ENCODE peak calls at places on chromosome 14, in four cellular contexts. One of them, this sample, is unnamed.

GRCh38 chr14:104345316-104346111 is 207.1 kb downstream of the KIF26A start:
- DNase-seq in upper lobe of right lung: no peak
- DNase-seq in pancreas: no peak
- DNase-seq in cardiac fibroblast: no peak
- DNase-seq in this sample: no peak

GRCh38 chr14:97900187-97900586 is 1103.0 kb downstream of the VRK1 start:
- DNase-seq in upper lobe of right lung: no peak
- DNase-seq in cardiac fibroblast: no peak
- DNase-seq in pancreas: no peak
- DNase-seq in this sample: no peak

GRCh38 chr14:51924600-51924999 is 64.2 kb downstream of the GNG2 start:
- DNase-seq in upper lobe of right lung: no peak
- DNase-seq in pancreas: no peak
- DNase-seq in cardiac fibroblast: no peak
- DNase-seq in this sample: no peak

GRCh38 chr14:33642641-33643342 is 308.1 kb downstream of the EGLN3 start:
- DNase-seq in pancreas: no peak
- DNase-seq in upper lobe of right lung: no peak
- DNase-seq in cardiac fibroblast: no peak
- DNase-seq in this sample: no peak

GRCh38 chr14:54486685-54487084 is 2.1 kb downstream of the GMFB start:
- DNase-seq in upper lobe of right lung: no peak
- DNase-seq in cardiac fibroblast: no peak
- DNase-seq in pancreas: no peak
- DNase-seq in this sample: no peak

GRCh38 chr14:99875421-99875820 is 82.2 kb downstream of the EML1 start:
- DNase-seq in upper lobe of right lung: no peak
- DNase-seq in cardiac fibroblast: no peak
- DNase-seq in pancreas: no peak
- DNase-seq in this sample: no peak

GRCh38 chr14:35390577-35391387 is 13.8 kb downstream of the NFKBIA start:
- DNase-seq in upper lobe of right lung: no peak
- DNase-seq in pancreas: no peak
- DNase-seq in cardiac fibroblast: peak
- DNase-seq in this sample: no peak

GRCh38 chr14:101028971-101029667 is 125.6 kb upstream of the RTL1 start:
- DNase-seq in pancreas: no peak
- DNase-seq in upper lobe of right lung: peak
- DNase-seq in cardiac fibroblast: no peak
- DNase-seq in this sample: no peak

GRCh38 chr14:54465654-54466053 is 23.1 kb downstream of the GMFB start:
- DNase-seq in cardiac fibroblast: no peak
- DNase-seq in upper lobe of right lung: no peak
- DNase-seq in pancreas: no peak
- DNase-seq in this sample: no peak

GRCh38 chr14:81441626-81442134 is 41.6 kb upstream of the STON2 start:
- DNase-seq in upper lobe of right lung: no peak
- DNase-seq in cardiac fibroblast: no peak
- DNase-seq in pancreas: no peak
- DNase-seq in this sample: no peak

GRCh38 chr14:79275367-79275655 is 936.0 kb downstream of the DIO2 start:
- DNase-seq in upper lobe of right lung: no peak
- DNase-seq in pancreas: no peak
- DNase-seq in cardiac fibroblast: no peak
- DNase-seq in this sample: no peak

GRCh38 chr14:58243790-58244555 is 670 bp upstream of the PSMA3 start:
- DNase-seq in cardiac fibroblast: peak
- DNase-seq in upper lobe of right lung: no peak
- DNase-seq in pancreas: no peak
- DNase-seq in this sample: no peak

GRCh38 chr14:80959448-80960006 is 4.1 kb downstream of the TSHR start:
- DNase-seq in pancreas: no peak
- DNase-seq in cardiac fibroblast: no peak
- DNase-seq in upper lobe of right lung: no peak
- DNase-seq in this sample: no peak

GRCh38 chr14:64937821-64938193 is 4.7 kb downstream of the GPX2 start:
- DNase-seq in cardiac fibroblast: peak
- DNase-seq in pancreas: no peak
- DNase-seq in upper lobe of right lung: no peak
- DNase-seq in this sample: no peak

GRCh38 chr14:102588821-102589220 is 3.6 kb upstream of the RCOR1 start:
- DNase-seq in cardiac fibroblast: no peak
- DNase-seq in upper lobe of right lung: no peak
- DNase-seq in pancreas: no peak
- DNase-seq in this sample: no peak

GRCh38 chr14:56150645-56151345 is 32.6 kb downstream of the PELI2 start:
- DNase-seq in upper lobe of right lung: no peak
- DNase-seq in cardiac fibroblast: no peak
- DNase-seq in pancreas: no peak
- DNase-seq in this sample: no peak

GRCh38 chr14:65156568-65157366 is 54.5 kb upstream of the MAX start:
- DNase-seq in upper lobe of right lung: peak
- DNase-seq in cardiac fibroblast: peak
- DNase-seq in pancreas: no peak
- DNase-seq in this sample: no peak

GRCh38 chr14:79781882-79782281 is 429.4 kb downstream of the DIO2 start:
- DNase-seq in upper lobe of right lung: no peak
- DNase-seq in cardiac fibroblast: peak
- DNase-seq in pancreas: no peak
- DNase-seq in this sample: no peak

GRCh38 chr14:77985235-77985634 is 184.9 kb upstream of the NRXN3 start:
- DNase-seq in cardiac fibroblast: peak
- DNase-seq in upper lobe of right lung: no peak
- DNase-seq in pancreas: no peak
- DNase-seq in this sample: no peak

GRCh38 chr14:47332099-47332498 is 343.3 kb downstream of the MDGA2 start:
- DNase-seq in pancreas: no peak
- DNase-seq in upper lobe of right lung: no peak
- DNase-seq in cardiac fibroblast: no peak
- DNase-seq in this sample: no peak
- TF ChIP-seq CTCF in pancreas: no peak
- TF ChIP-seq CTCF in upper lobe of right lung: no peak
- TF ChIP-seq CTCF in cardiac fibroblast: no peak
- TF ChIP-seq CTCF in this sample: no peak

GRCh38 chr14:21226467-21226866 is 42.8 kb downstream of the HNRNPC start:
- DNase-seq in cardiac fibroblast: no peak
- DNase-seq in pancreas: no peak
- DNase-seq in upper lobe of right lung: no peak
- DNase-seq in this sample: no peak

GRCh38 chr14:21229821-21230220 is 39.4 kb downstream of the HNRNPC start:
- DNase-seq in pancreas: no peak
- DNase-seq in upper lobe of right lung: no peak
- DNase-seq in cardiac fibroblast: no peak
- DNase-seq in this sample: no peak

GRCh38 chr14:21231020-21231652 is 38.1 kb downstream of the HNRNPC start:
- DNase-seq in upper lobe of right lung: no peak
- DNase-seq in pancreas: no peak
- DNase-seq in cardiac fibroblast: no peak
- DNase-seq in this sample: no peak

GRCh38 chr14:21227981-21228380 is 41.3 kb downstream of the HNRNPC start:
- DNase-seq in cardiac fibroblast: no peak
- DNase-seq in pancreas: no peak
- DNase-seq in upper lobe of right lung: no peak
- DNase-seq in this sample: no peak

GRCh38 chr14:21227150-21227549 is 42.1 kb downstream of the HNRNPC start:
- DNase-seq in upper lobe of right lung: no peak
- DNase-seq in cardiac fibroblast: no peak
- DNase-seq in pancreas: no peak
- DNase-seq in this sample: no peak
- TF ChIP-seq CTCF in upper lobe of right lung: no peak
- TF ChIP-seq CTCF in cardiac fibroblast: no peak
- TF ChIP-seq CTCF in pancreas: no peak
- TF ChIP-seq CTCF in this sample: no peak

GRCh38 chr14:90756755-90757345 is 59.4 kb downstream of the TTC7B start:
- DNase-seq in pancreas: no peak
- DNase-seq in cardiac fibroblast: no peak
- DNase-seq in upper lobe of right lung: no peak
- DNase-seq in this sample: no peak
- TF ChIP-seq CTCF in pancreas: no peak
- TF ChIP-seq CTCF in cardiac fibroblast: peak
- TF ChIP-seq CTCF in upper lobe of right lung: no peak
- TF ChIP-seq CTCF in this sample: peak

GRCh38 chr14:89955022-89955414 is 488 bp upstream of the EFCAB11 start:
- DNase-seq in pancreas: no peak
- DNase-seq in cardiac fibroblast: no peak
- DNase-seq in upper lobe of right lung: no peak
- DNase-seq in this sample: no peak

GRCh38 chr14:89953602-89954001 is 928 bp downstream of the EFCAB11 start:
- DNase-seq in upper lobe of right lung: no peak
- DNase-seq in cardiac fibroblast: no peak
- DNase-seq in pancreas: no peak
- DNase-seq in this sample: no peak

GRCh38 chr14:89955418-89956293 is at the start of gene TDP1:
- DNase-seq in upper lobe of right lung: peak
- DNase-seq in pancreas: peak
- DNase-seq in cardiac fibroblast: peak
- DNase-seq in this sample: peak

GRCh38 chr14:89952581-89952980 is 1.9 kb downstream of the EFCAB11 start:
- DNase-seq in pancreas: no peak
- DNase-seq in cardiac fibroblast: no peak
- DNase-seq in upper lobe of right lung: no peak
- DNase-seq in this sample: no peak

GRCh38 chr14:89954045-89955021 is at the start of gene EFCAB11:
- DNase-seq in pancreas: peak
- DNase-seq in upper lobe of right lung: peak
- DNase-seq in cardiac fibroblast: peak
- DNase-seq in this sample: peak
- TF ChIP-seq CTCF in pancreas: no peak
- TF ChIP-seq CTCF in upper lobe of right lung: no peak
- TF ChIP-seq CTCF in cardiac fibroblast: no peak
- TF ChIP-seq CTCF in this sample: no peak

GRCh38 chr14:23344481-23344880 is 8.2 kb downstream of the SLC22A17 start:
- DNase-seq in cardiac fibroblast: no peak
- DNase-seq in pancreas: no peak
- DNase-seq in upper lobe of right lung: no peak
- DNase-seq in this sample: no peak
- TF ChIP-seq CTCF in cardiac fibroblast: no peak
- TF ChIP-seq CTCF in pancreas: no peak
- TF ChIP-seq CTCF in upper lobe of right lung: no peak
- TF ChIP-seq CTCF in this sample: no peak

DNA sequence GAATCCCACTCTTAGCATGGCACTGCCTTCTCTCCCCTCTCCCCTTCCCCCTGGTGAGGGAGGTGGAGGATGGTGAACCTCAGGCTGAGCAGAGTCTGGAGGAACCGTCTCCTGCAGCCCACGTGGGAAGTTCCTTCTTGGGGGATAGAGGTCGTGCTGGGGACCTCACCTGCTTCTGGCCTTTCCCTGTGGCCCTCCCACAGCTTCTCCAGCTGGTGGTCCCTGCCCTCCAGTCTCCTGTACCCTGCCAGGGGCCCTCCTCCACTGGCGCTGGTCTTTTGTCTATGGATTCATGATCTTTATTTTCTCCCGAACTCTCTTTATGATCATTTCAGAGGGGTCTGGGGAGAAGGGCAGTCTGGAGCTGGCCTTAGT is 9.0 kb upstream of the MTA1 start:
- DNase-seq in cardiac fibroblast: no peak
- DNase-seq in upper lobe of right lung: no peak
- DNase-seq in pancreas: no peak
- DNase-seq in this sample: no peak
- TF ChIP-seq CTCF in cardiac fibroblast: no peak
- TF ChIP-seq CTCF in upper lobe of right lung: no peak
- TF ChIP-seq CTCF in pancreas: no peak
- TF ChIP-seq CTCF in this sample: no peak

This sample was measured in Panc1.